ENCODE peak calls at places on chromosome 1, in seven cellular contexts. H is H1, Z is HepG2, B is SK-N-SH, E is GM12891, G is K562, Y is GM12878. O is an unnamed sample.

GRCh38 chr1:241518447-241519307 is 878 bp downstream of the FH start:
- DNase-seq in H (no peak), Z (peak; percentile 6), B (no peak), E (no peak), G (peak; percentile 27), Y (no peak), O (no peak)

GRCh38 chr1:55444660-55445059 is 229.5 kb upstream of the USP24 start:
- DNase-seq in H (no peak), Z (no peak), B (no peak), E (no peak), G (no peak), Y (no peak), O (no peak)

GRCh38 chr1:32538887-32539583 is at the start of gene ZBTB8A:
- DNase-seq in H (peak; percentile 15), Z (peak; percentile 30), B (peak; percentile 83), E (no peak), G (no peak), Y (no peak), O (no peak)

GRCh38 chr1:51157411-51157810 is 55.4 kb downstream of the C1orf185 start:
- DNase-seq in H (no peak), Z (no peak), B (no peak), E (no peak), G (no peak), Y (no peak), O (no peak)

GRCh38 chr1:202230939-202231645 is 37.5 kb downstream of the LGR6 start:
- DNase-seq in H (no peak), Z (no peak), B (no peak), E (no peak), G (no peak), Y (no peak), O (no peak)

GRCh38 chr1:172719694-172720138 is 60.8 kb downstream of the FASLG start:
- DNase-seq in H (no peak), Z (peak; percentile 44), B (peak; percentile 57), E (no peak), G (peak; percentile 56), Y (no peak), O (no peak)

GRCh38 chr1:27299385-27300252 is 22.3 kb upstream of the TMEM222 start:
- DNase-seq in H (no peak), Z (peak; percentile 53), B (peak; percentile 78), E (no peak), G (no peak), Y (no peak), O (no peak)

GRCh38 chr1:231238298-231238697 is 2.7 kb upstream of the GNPAT start:
- DNase-seq in H (no peak), Z (peak; percentile 56), B (no peak), E (no peak), G (no peak), Y (no peak), O (no peak)

GRCh38 chr1:19656780-19657475 is 7.7 kb upstream of the HTR6 start:
- DNase-seq in H (no peak), Z (no peak), B (no peak), E (no peak), G (no peak), Y (no peak), O (no peak)

GRCh38 chr1:56235909-56236510 is 343.4 kb downstream of the PLPP3 start:
- DNase-seq in H (no peak), Z (peak; percentile 78), B (no peak), E (no peak), G (no peak), Y (no peak), O (no peak)

GRCh38 chr1:202172015-202172355 is 11.6 kb upstream of the PTPN7 start:
- DNase-seq in H (no peak), Z (no peak), B (no peak), E (no peak), G (no peak), Y (no peak), O (no peak)

GRCh38 chr1:169091480-169091941 is 15.0 kb upstream of the ATP1B1 start:
- DNase-seq in H (no peak), Z (no peak), B (no peak), E (no peak), G (no peak), Y (no peak), O (no peak)

GRCh38 chr1:204493882-204494280 is 724 bp downstream of the PIK3C2B start:
- DNase-seq in H (no peak), Z (peak; percentile 85), B (peak; percentile 78), E (no peak), G (peak; percentile 71), Y (no peak), O (peak; percentile 46)

GRCh38 chr1:186985889-186986491 is 157.2 kb downstream of the PLA2G4A start:
- DNase-seq in H (no peak), Z (peak; percentile 45), B (peak; percentile 39), E (peak; percentile 10), G (peak; percentile 28), Y (no peak), O (no peak)

GRCh38 chr1:96002969-96003964 is 718.3 kb upstream of the PTBP2 start:
- DNase-seq in H (peak; percentile 33), Z (no peak), B (no peak), E (no peak), G (no peak), Y (no peak), O (no peak)

GRCh38 chr1:55369474-55369873 is 154.3 kb upstream of the USP24 start:
- DNase-seq in H (no peak), Z (no peak), B (no peak), E (no peak), G (no peak), Y (no peak), O (no peak)

GRCh38 chr1:110617589-110617988 is 11.4 kb upstream of the KCNA2 start:
- DNase-seq in H (no peak), Z (no peak), B (no peak), E (no peak), G (no peak), Y (no peak), O (no peak)

GRCh38 chr1:172135923-172136610 is 284.4 kb upstream of the C1orf105 start:
- DNase-seq in H (no peak), Z (no peak), B (no peak), E (no peak), G (no peak), Y (no peak), O (no peak)

GRCh38 chr1:205250699-205251098 is 23.0 kb downstream of the TMCC2 start:
- DNase-seq in H (no peak), Z (no peak), B (no peak), E (no peak), G (no peak), Y (no peak), O (no peak)

GRCh38 chr1:110112656-110113055 is 413 bp downstream of the UBL4B start:
- DNase-seq in H (no peak), Z (no peak), B (no peak), E (no peak), G (no peak), Y (no peak), O (no peak)

GRCh38 chr1:228697209-228698016 is 37.9 kb upstream of the RHOU start:
- DNase-seq in H (no peak), Z (peak; percentile 60), B (peak; percentile 37), E (no peak), G (no peak), Y (no peak), O (no peak)

GRCh38 chr1:206739411-206740076 is 31.0 kb upstream of the IL19 start:
- DNase-seq in H (no peak), Z (no peak), B (no peak), E (peak; percentile 61), G (no peak), Y (peak; percentile 99), O (peak; percentile 64)

DNA sequence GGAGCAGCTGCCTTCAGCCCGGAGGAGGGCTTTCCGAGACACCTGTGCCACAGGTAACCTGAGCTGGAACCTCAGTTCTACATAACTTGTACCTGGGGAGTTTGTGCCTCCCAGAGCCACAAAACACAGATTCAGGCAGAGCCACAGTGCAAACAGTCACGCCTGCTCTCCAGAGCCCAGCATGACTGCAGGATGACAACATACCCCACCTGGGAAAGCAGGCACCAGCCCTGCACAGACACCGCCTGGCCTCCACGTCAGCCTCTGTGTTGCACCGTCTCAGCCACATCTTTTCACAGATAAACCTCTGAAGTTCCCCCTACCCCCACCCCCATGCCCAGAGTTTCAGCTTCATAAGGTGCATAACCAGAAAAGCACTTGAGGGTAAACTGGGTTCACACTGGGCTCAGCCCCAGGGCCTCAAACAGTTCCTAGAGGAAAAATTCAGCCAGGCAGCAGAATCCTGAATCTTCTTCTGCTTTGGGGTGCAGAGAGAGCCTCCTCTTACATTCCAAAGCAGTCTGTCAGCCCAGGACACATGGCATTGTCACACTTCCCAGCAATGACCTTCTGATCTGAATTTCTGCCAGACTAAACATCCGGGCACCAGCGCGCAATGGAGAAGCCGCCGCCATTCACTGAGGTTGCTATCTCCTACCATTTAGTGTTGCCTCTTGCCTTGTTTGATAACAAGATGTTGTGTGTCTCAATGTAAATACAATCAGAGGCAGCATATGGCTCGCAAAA is 229.4 kb downstream of the TOMM20 start:
- DNase-seq in H (no peak), Z (peak; percentile 44), B (no peak), E (no peak), G (no peak), Y (no peak), O (no peak)
- TF ChIP-seq TAF1 in H (no peak), Z (no peak), B (no peak), E (no peak), G (no peak), Y (no peak), O (no peak)

GRCh38 chr1:200051620-200052019 is 24.1 kb downstream of the NR5A2 start:
- DNase-seq in H (no peak), Z (no peak), B (no peak), E (no peak), G (no peak), Y (no peak), O (no peak)
- TF ChIP-seq TAF1 in H (no peak), Z (no peak), B (no peak), E (no peak), G (no peak), Y (no peak), O (no peak)

GRCh38 chr1:215290018-215290417 is 207.5 kb downstream of the KCNK2 start:
- DNase-seq in H (no peak), Z (no peak), B (no peak), E (no peak), G (no peak), Y (no peak), O (no peak)
- TF ChIP-seq TAF1 in H (no peak), Z (no peak), B (no peak), E (no peak), G (no peak), Y (no peak), O (no peak)

DNA sequence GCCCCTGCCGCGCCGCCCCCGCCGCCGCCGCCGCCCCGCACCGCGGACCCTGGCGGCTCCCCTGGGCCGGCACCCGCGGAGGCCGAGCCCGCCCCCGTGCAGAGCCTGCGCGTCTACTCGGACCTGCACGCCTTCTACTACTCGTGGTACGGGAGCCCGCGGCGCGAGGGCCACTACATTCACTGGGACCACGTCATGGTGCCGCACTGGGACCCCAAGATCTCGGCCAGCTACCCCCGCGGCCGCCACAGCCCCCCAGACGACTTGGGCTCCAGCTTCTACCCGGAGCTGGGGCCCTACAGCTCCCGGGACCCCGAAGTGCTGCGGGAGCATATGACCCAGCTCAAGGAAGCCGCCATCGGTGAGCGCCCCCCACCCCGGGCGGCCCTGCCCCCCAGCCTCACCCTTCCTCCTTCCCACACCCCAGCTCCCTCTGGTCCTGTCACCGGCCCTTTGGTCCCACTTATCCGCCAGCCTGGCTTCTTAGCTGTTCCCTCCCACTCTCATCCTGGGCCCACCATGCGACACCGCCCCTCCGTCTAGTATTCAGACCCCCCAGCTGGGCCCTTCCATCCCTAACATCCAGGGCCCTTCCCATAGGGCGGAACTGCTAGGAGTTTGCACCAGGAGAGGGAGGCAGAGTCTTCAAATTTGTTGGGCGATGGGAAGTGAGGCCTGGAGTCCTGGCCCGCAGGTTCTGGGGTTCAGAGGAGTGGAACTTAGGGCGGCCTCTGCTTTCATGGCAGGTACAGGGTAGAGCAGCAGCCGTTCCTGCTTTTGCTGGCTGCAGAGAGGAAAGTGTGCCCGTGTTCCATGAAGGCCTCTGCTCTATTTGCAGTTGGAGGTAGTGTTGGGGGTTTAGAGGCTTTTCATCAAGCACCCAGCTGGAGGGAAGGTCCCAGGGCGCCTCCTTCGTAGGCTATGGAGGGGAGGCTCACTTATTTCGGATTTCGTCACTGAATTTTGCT is 1.0 kb downstream of the MANEAL start:
- DNase-seq in H (no peak), Z (no peak), B (peak; percentile 76), E (no peak), G (no peak), Y (no peak), O (no peak)
- TF ChIP-seq TAF1 in H (no peak), Z (no peak), B (no peak), E (no peak), G (no peak), Y (no peak), O (no peak)